ENCODE peak calls at places on chromosomes 11 and 22, in five cellular contexts. One of them, this sample, is unnamed.

GRCh38 chr11:117814766-117815261 is 9.7 kb downstream of the FXYD2 start:
- DNase-seq in fibroblast of lung: no peak
- DNase-seq in suprapubic skin: peak; percentile 83
- DNase-seq in RWPE2: no peak
- DNase-seq in left ventricle myocardium inferior: peak; percentile 73
- DNase-seq in this sample: no peak

GRCh38 chr11:130485983-130486970 is 37.8 kb downstream of the ADAMTS15 start:
- DNase-seq in suprapubic skin: no peak
- DNase-seq in left ventricle myocardium inferior: no peak
- DNase-seq in fibroblast of lung: no peak
- DNase-seq in RWPE2: no peak
- DNase-seq in this sample: no peak

GRCh38 chr11:35275808-35276170 is 136.8 kb downstream of the CD44 start:
- DNase-seq in fibroblast of lung: no peak
- DNase-seq in left ventricle myocardium inferior: no peak
- DNase-seq in RWPE2: no peak
- DNase-seq in suprapubic skin: no peak
- DNase-seq in this sample: no peak

GRCh38 chr11:46339816-46340215 is 7.4 kb upstream of the DGKZ start:
- DNase-seq in suprapubic skin: no peak
- DNase-seq in fibroblast of lung: peak; percentile 29
- DNase-seq in RWPE2: no peak
- DNase-seq in left ventricle myocardium inferior: no peak
- DNase-seq in this sample: no peak

GRCh38 chr22:19178065-19178658 is 374 bp downstream of the SLC25A1 start:
- DNase-seq in RWPE2: no peak
- DNase-seq in left ventricle myocardium inferior: peak; percentile 53
- DNase-seq in suprapubic skin: no peak
- DNase-seq in fibroblast of lung: peak; percentile 11
- DNase-seq in this sample: peak; percentile 76

GRCh38 chr11:87173185-87174039 is 135.7 kb downstream of the TMEM135 start:
- DNase-seq in fibroblast of lung: peak; percentile 73
- DNase-seq in RWPE2: no peak
- DNase-seq in suprapubic skin: no peak
- DNase-seq in left ventricle myocardium inferior: no peak
- DNase-seq in this sample: no peak

GRCh38 chr11:111521132-111521531 is 6.6 kb downstream of the HOATZ start:
- DNase-seq in left ventricle myocardium inferior: no peak
- DNase-seq in RWPE2: no peak
- DNase-seq in fibroblast of lung: no peak
- DNase-seq in suprapubic skin: no peak
- DNase-seq in this sample: no peak

GRCh38 chr11:73752216-73752867 is 8.5 kb downstream of the RAB6A start:
- DNase-seq in left ventricle myocardium inferior: no peak
- DNase-seq in RWPE2: no peak
- DNase-seq in fibroblast of lung: no peak
- DNase-seq in suprapubic skin: no peak
- DNase-seq in this sample: no peak

GRCh38 chr11:128627666-128628342 is 40.4 kb upstream of the ETS1 start:
- DNase-seq in RWPE2: no peak
- DNase-seq in suprapubic skin: no peak
- DNase-seq in left ventricle myocardium inferior: no peak
- DNase-seq in fibroblast of lung: no peak
- DNase-seq in this sample: peak; percentile 21

GRCh38 chr11:62980133-62980760 is 4.5 kb downstream of the SLC22A6 start:
- DNase-seq in fibroblast of lung: peak; percentile 1
- DNase-seq in left ventricle myocardium inferior: no peak
- DNase-seq in RWPE2: no peak
- DNase-seq in suprapubic skin: no peak
- DNase-seq in this sample: no peak

GRCh38 chr11:43548921-43549320 is 131.6 kb upstream of the HSD17B12 start:
- DNase-seq in left ventricle myocardium inferior: no peak
- DNase-seq in suprapubic skin: no peak
- DNase-seq in fibroblast of lung: no peak
- DNase-seq in RWPE2: no peak
- DNase-seq in this sample: no peak

GRCh38 chr11:96954587-96954986 is 564.8 kb downstream of the JRKL start:
- DNase-seq in left ventricle myocardium inferior: no peak
- DNase-seq in RWPE2: no peak
- DNase-seq in fibroblast of lung: no peak
- DNase-seq in suprapubic skin: no peak
- DNase-seq in this sample: no peak

GRCh38 chr11:60265373-60266214 is 14.9 kb upstream of the MS4A4A start:
- DNase-seq in left ventricle myocardium inferior: no peak
- DNase-seq in suprapubic skin: no peak
- DNase-seq in fibroblast of lung: peak; percentile 14
- DNase-seq in RWPE2: no peak
- DNase-seq in this sample: no peak

GRCh38 chr22:48838846-48839730 is 988.6 kb downstream of the BRD1 start:
- DNase-seq in suprapubic skin: no peak
- DNase-seq in RWPE2: no peak
- DNase-seq in left ventricle myocardium inferior: no peak
- DNase-seq in fibroblast of lung: no peak
- DNase-seq in this sample: no peak

GRCh38 chr22:33726294-33726711 is 194.0 kb downstream of the LARGE1 start:
- DNase-seq in RWPE2: no peak
- DNase-seq in fibroblast of lung: peak; percentile 71
- DNase-seq in suprapubic skin: no peak
- DNase-seq in left ventricle myocardium inferior: no peak
- DNase-seq in this sample: no peak

GRCh38 chr11:19506803-19507466 is 205.7 kb upstream of the NAV2 start:
- DNase-seq in fibroblast of lung: no peak
- DNase-seq in suprapubic skin: no peak
- DNase-seq in left ventricle myocardium inferior: no peak
- DNase-seq in RWPE2: no peak
- DNase-seq in this sample: no peak

GRCh38 chr11:111320728-111321568 is 22.6 kb downstream of the POU2AF3 start:
- DNase-seq in suprapubic skin: no peak
- DNase-seq in left ventricle myocardium inferior: no peak
- DNase-seq in RWPE2: no peak
- DNase-seq in fibroblast of lung: no peak
- DNase-seq in this sample: no peak

GRCh38 chr11:35391922-35392813 is 27.2 kb downstream of the SLC1A2 start:
- DNase-seq in RWPE2: no peak
- DNase-seq in suprapubic skin: peak; percentile 84
- DNase-seq in left ventricle myocardium inferior: peak; percentile 75
- DNase-seq in fibroblast of lung: peak; percentile 82
- DNase-seq in this sample: peak; percentile 79

GRCh38 chr11:75301131-75301530 is 50.3 kb downstream of the ARRB1 start:
- DNase-seq in suprapubic skin: no peak
- DNase-seq in fibroblast of lung: no peak
- DNase-seq in RWPE2: no peak
- DNase-seq in left ventricle myocardium inferior: no peak
- DNase-seq in this sample: no peak

GRCh38 chr11:10758959-10759358 is 7.9 kb downstream of the CTR9 start:
- DNase-seq in fibroblast of lung: no peak
- DNase-seq in suprapubic skin: no peak
- DNase-seq in RWPE2: no peak
- DNase-seq in left ventricle myocardium inferior: no peak
- DNase-seq in this sample: no peak

GRCh38 chr11:118928870-118929495 is 3.3 kb upstream of the BCL9L start:
- DNase-seq in suprapubic skin: peak; percentile 86
- DNase-seq in fibroblast of lung: peak; percentile 53
- DNase-seq in RWPE2: peak; percentile 78
- DNase-seq in left ventricle myocardium inferior: peak; percentile 69
- DNase-seq in this sample: peak; percentile 90

GRCh38 chr11:69481393-69481844 is at the start of gene LINC01488:
- DNase-seq in fibroblast of lung: no peak
- DNase-seq in RWPE2: no peak
- DNase-seq in left ventricle myocardium inferior: peak; percentile 8
- DNase-seq in suprapubic skin: no peak
- DNase-seq in this sample: no peak

DNA sequence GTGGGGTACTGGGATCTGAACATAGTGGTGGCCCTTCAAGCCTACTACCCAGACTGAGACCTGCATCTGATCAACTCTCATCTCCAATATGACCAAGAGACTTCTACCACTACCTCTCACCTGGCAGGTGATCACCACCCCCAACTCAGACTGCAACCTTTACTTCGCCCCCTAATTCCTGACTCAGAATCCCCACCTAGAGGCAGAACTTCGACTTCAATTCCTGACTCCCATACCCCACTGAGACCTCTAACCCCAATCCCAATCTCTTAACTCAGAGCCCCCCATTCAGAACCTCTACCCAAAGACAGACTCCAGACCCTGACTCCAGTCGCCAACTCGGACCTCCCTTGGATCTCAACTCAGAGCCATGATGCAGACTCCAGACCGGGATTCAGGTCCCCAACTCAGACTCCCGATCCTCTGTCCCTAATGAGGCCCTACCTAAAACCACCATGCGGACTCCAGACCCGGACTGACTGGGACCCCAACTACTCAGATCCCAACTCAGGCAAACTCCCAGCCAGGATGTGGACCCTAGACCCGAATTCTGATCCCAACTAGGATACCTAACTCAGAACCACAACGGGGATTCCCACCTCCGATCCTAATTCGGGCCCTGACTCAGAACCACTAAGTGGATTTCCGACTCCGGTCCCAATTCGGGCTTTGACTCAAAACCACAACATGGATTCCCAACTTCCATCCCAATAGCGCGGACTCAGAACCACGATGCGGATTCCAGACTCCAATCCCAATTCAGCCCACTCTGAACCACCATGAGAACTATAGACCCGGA is 1.2 kb downstream of the KCNQ1OT1 start:
- DNase-seq in suprapubic skin: peak; percentile 66
- DNase-seq in fibroblast of lung: no peak
- DNase-seq in left ventricle myocardium inferior: peak; percentile 5
- DNase-seq in RWPE2: peak; percentile 26
- DNase-seq in this sample: peak; percentile 33
- TF ChIP-seq CTCF in suprapubic skin: no peak
- TF ChIP-seq CTCF in fibroblast of lung: no peak
- TF ChIP-seq CTCF in left ventricle myocardium inferior: no peak
- TF ChIP-seq CTCF in RWPE2: no peak
- TF ChIP-seq CTCF in this sample: no peak

GRCh38 chr22:37175414-37176144 is 12.5 kb downstream of the C1QTNF6 start:
- DNase-seq in fibroblast of lung: no peak
- DNase-seq in RWPE2: peak; percentile 46
- DNase-seq in suprapubic skin: peak; percentile 58
- DNase-seq in left ventricle myocardium inferior: no peak
- DNase-seq in this sample: peak; percentile 36

GRCh38 chr22:37174964-37175363 is 13.1 kb downstream of the C1QTNF6 start:
- DNase-seq in fibroblast of lung: no peak
- DNase-seq in RWPE2: peak; percentile 13
- DNase-seq in suprapubic skin: peak; percentile 5
- DNase-seq in left ventricle myocardium inferior: no peak
- DNase-seq in this sample: peak; percentile 17

GRCh38 chr22:37177221-37177620 is 10.8 kb downstream of the C1QTNF6 start:
- DNase-seq in suprapubic skin: peak; percentile 30
- DNase-seq in RWPE2: peak; percentile 17
- DNase-seq in left ventricle myocardium inferior: no peak
- DNase-seq in fibroblast of lung: no peak
- DNase-seq in this sample: no peak

GRCh38 chr22:37177755-37178154 is 10.3 kb downstream of the C1QTNF6 start:
- DNase-seq in fibroblast of lung: no peak
- DNase-seq in RWPE2: peak; percentile 7
- DNase-seq in left ventricle myocardium inferior: no peak
- DNase-seq in suprapubic skin: no peak
- DNase-seq in this sample: no peak

GRCh38 chr22:37176464-37177061 is 11.5 kb downstream of the C1QTNF6 start:
- DNase-seq in left ventricle myocardium inferior: peak; percentile 79
- DNase-seq in RWPE2: peak; percentile 38
- DNase-seq in fibroblast of lung: peak; percentile 86
- DNase-seq in suprapubic skin: peak; percentile 82
- DNase-seq in this sample: no peak
- H3K4me3 ChIP-seq in left ventricle myocardium inferior: peak overlapping the region; percentile 39
- H3K4me3 ChIP-seq in RWPE2: no peak overlapping the region
- H3K4me3 ChIP-seq in fibroblast of lung: no peak overlapping the region
- H3K4me3 ChIP-seq in suprapubic skin: peak overlapping the region; percentile 13
- H3K4me3 ChIP-seq in this sample: peak overlapping the region; percentile 59

GRCh38 chr11:78886616-78887015 is 312.0 kb upstream of the NARS2 start:
- DNase-seq in fibroblast of lung: peak; percentile 54
- DNase-seq in suprapubic skin: no peak
- DNase-seq in RWPE2: no peak
- DNase-seq in left ventricle myocardium inferior: no peak
- DNase-seq in this sample: no peak
- H3K27ac ChIP-seq in fibroblast of lung: no peak overlapping the region
- H3K27ac ChIP-seq in suprapubic skin: no peak overlapping the region
- H3K27ac ChIP-seq in RWPE2: no peak overlapping the region
- H3K27ac ChIP-seq in left ventricle myocardium inferior: no peak overlapping the region
- H3K27ac ChIP-seq in this sample: no peak overlapping the region

GRCh38 chr11:64331569-64332371 is 8.2 kb upstream of the CCDC88B start:
- DNase-seq in suprapubic skin: no peak
- DNase-seq in fibroblast of lung: peak; percentile 86
- DNase-seq in left ventricle myocardium inferior: peak; percentile 74
- DNase-seq in RWPE2: peak; percentile 95
- DNase-seq in this sample: no peak
- TF ChIP-seq CTCF in suprapubic skin: peak; percentile 58
- TF ChIP-seq CTCF in fibroblast of lung: peak; percentile 75
- TF ChIP-seq CTCF in left ventricle myocardium inferior: peak; percentile 50
- TF ChIP-seq CTCF in RWPE2: peak; percentile 83
- TF ChIP-seq CTCF in this sample: no peak

GRCh38 chr22:46092011-46092410 is 58.3 kb upstream of the PPARA start:
- DNase-seq in left ventricle myocardium inferior: peak; percentile 15
- DNase-seq in fibroblast of lung: no peak
- DNase-seq in suprapubic skin: no peak
- DNase-seq in RWPE2: no peak
- DNase-seq in this sample: no peak

GRCh38 chr22:46090051-46090591 is 60.2 kb upstream of the PPARA start:
- DNase-seq in fibroblast of lung: no peak
- DNase-seq in suprapubic skin: peak; percentile 81
- DNase-seq in left ventricle myocardium inferior: peak; percentile 60
- DNase-seq in RWPE2: peak; percentile 59
- DNase-seq in this sample: peak; percentile 76

GRCh38 chr22:46091277-46091977 is 58.9 kb upstream of the PPARA start:
- DNase-seq in fibroblast of lung: no peak
- DNase-seq in left ventricle myocardium inferior: peak; percentile 12
- DNase-seq in suprapubic skin: no peak
- DNase-seq in RWPE2: no peak
- DNase-seq in this sample: no peak

GRCh38 chr22:46089426-46090041 is 60.8 kb upstream of the PPARA start:
- DNase-seq in left ventricle myocardium inferior: peak; percentile 13
- DNase-seq in suprapubic skin: peak; percentile 66
- DNase-seq in RWPE2: peak; percentile 57
- DNase-seq in fibroblast of lung: no peak
- DNase-seq in this sample: peak; percentile 75

DNA sequence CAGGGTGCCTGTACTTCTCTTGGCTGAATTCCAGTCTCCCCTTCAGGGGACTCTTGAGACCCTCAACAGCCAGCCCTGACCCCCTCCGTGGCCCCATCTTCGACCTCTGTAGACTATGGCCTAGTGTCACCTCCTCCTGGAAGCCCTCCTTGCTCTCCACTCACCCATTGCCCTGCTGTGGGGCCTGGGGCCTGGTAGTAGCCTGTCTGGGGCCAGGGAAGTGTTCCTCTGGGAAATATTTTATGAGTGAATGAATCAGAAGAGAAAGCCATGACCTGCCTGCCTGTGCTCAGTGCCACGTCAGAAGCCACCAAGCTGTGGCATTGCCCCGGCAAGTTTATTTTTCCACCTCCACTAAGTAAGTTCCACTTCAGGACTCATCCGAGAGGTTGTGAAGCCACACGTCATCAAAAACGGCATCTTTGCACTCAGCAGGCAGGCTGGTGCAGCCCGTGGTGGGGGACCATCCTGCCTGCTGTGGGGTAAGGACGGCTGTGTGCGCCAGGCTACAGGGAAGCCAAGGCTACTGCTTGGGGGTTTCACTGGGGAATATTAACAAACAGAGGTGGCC is 59.6 kb upstream of the PPARA start:
- DNase-seq in left ventricle myocardium inferior: peak; percentile 15
- DNase-seq in fibroblast of lung: no peak
- DNase-seq in RWPE2: no peak
- DNase-seq in suprapubic skin: peak; percentile 54
- DNase-seq in this sample: peak; percentile 79
- H3K4me3 ChIP-seq in left ventricle myocardium inferior: peak overlapping the region; percentile 96
- H3K4me3 ChIP-seq in fibroblast of lung: no peak overlapping the region
- H3K4me3 ChIP-seq in RWPE2: no peak overlapping the region
- H3K4me3 ChIP-seq in suprapubic skin: peak overlapping the region; percentile 79
- H3K4me3 ChIP-seq in this sample: peak overlapping the region; percentile 96